ENCODE peak calls at places on chromosome 11, in seven cellular contexts. O is memory B cell, Y is AG09309, Z is tibial artery, X is OCI-LY7, L is dermis microvascular lymphatic vessel endothelial cell, R is NCI-H446. G is an unnamed sample.

GRCh38 chr11:75562836-75563484 is 907 bp downstream of the SERPINH1 start:
- DNase-seq in O (no peak), Y (no peak), Z (no peak), X (no peak), L (peak), R (no peak), G (no peak)

GRCh38 chr11:11089805-11090204 is 232.0 kb upstream of the ZBED5 start:
- DNase-seq in O (no peak), Y (no peak), Z (no peak), X (no peak), L (no peak), R (no peak), G (no peak)

GRCh38 chr11:122155765-122156527 is 39.9 kb upstream of the BLID start:
- DNase-seq in O (no peak), Y (no peak), Z (no peak), X (no peak), L (no peak), R (no peak), G (no peak)

GRCh38 chr11:118234833-118235232 is 10.0 kb upstream of the JAML start:
- DNase-seq in O (no peak), Y (no peak), Z (no peak), X (no peak), L (no peak), R (no peak), G (no peak)

GRCh38 chr11:16456366-16456765 is 100.0 kb upstream of the SOX6 start:
- DNase-seq in O (no peak), Y (no peak), Z (no peak), X (no peak), L (no peak), R (no peak), G (no peak)

GRCh38 chr11:561148-562003 is 606 bp downstream of the RASSF7 start:
- DNase-seq in O (no peak), Y (no peak), Z (no peak), X (no peak), L (peak), R (no peak), G (peak)

GRCh38 chr11:9264381-9265210 is 554 bp downstream of the DENND5A start:
- DNase-seq in O (peak), Y (peak), Z (peak), X (no peak), L (peak), R (no peak), G (peak)

GRCh38 chr11:8318536-8318935 is 54.9 kb upstream of the LMO1 start:
- DNase-seq in O (no peak), Y (no peak), Z (no peak), X (peak), L (no peak), R (no peak), G (peak)

GRCh38 chr11:3021125-3021524 is 29.0 kb upstream of the NAP1L4 start:
- DNase-seq in O (no peak), Y (no peak), Z (no peak), X (peak), L (peak), R (peak), G (peak)